ENCODE peak calls at places on chromosomes 3 and 15, in four cellular contexts. Q, X, B and T are unnamed samples.

GRCh38 chr3:60215952-60216351 is 1035.3 kb downstream of the FHIT start:
- DNase-seq in B (no peak), Q (no peak), X (no peak), T (no peak)

GRCh38 chr15:40844543-40844981 is 714 bp downstream of the SPINT1 start:
- DNase-seq in Q (no peak), B (no peak), X (no peak), T (no peak)

GRCh38 chr3:70849911-70850699 is 537.7 kb upstream of the MDFIC2 start:
- DNase-seq in B (peak; percentile 87), Q (peak; percentile 83), X (no peak), T (peak; percentile 6)

GRCh38 chr3:195044411-195044810 is 226.5 kb downstream of the XXYLT1 start:
- DNase-seq in B (no peak), X (no peak), Q (no peak), T (no peak)

GRCh38 chr15:50390549-50391264 is 33.5 kb upstream of the USP8 start:
- DNase-seq in B (no peak), Q (no peak), X (no peak), T (no peak)

GRCh38 chr15:38029741-38030140 is 95.3 kb downstream of the TMCO5A start:
- DNase-seq in B (no peak), X (no peak), Q (no peak), T (no peak)

GRCh38 chr3:42257007-42257406 is 9.0 kb downstream of the CCK start:
- DNase-seq in Q (no peak), X (peak; percentile 67), B (no peak), T (no peak)

GRCh38 chr15:61459785-61460707 is 230.9 kb upstream of the RORA start:
- DNase-seq in X (no peak), B (no peak), Q (no peak), T (no peak)

GRCh38 chr3:52483577-52484495 is 11.3 kb upstream of the STAB1 start:
- DNase-seq in B (peak; percentile 32), X (peak; percentile 27), Q (no peak), T (no peak)

GRCh38 chr15:93989611-93990010 is 241.8 kb upstream of the MCTP2 start:
- DNase-seq in Q (no peak), B (no peak), X (no peak), T (no peak)

GRCh38 chr15:75307778-75308390 is 25.2 kb downstream of the GOLGA6D start:
- DNase-seq in B (peak; percentile 15), Q (peak; percentile 5), X (no peak), T (no peak)

GRCh38 chr15:74222705-74223104 is 13.4 kb upstream of the CCDC33 start:
- DNase-seq in B (no peak), X (no peak), Q (no peak), T (no peak)

GRCh38 chr15:98671060-98672008 is 23.0 kb downstream of the IGF1R start:
- DNase-seq in B (peak; percentile 61), Q (peak; percentile 18), X (no peak), T (no peak)

GRCh38 chr3:4515896-4516295 is 22.7 kb downstream of the ITPR1 start:
- DNase-seq in B (no peak), X (no peak), Q (no peak), T (no peak)

GRCh38 chr3:122612706-122613105 is 35.3 kb downstream of the PARP15 start:
- DNase-seq in Q (no peak), B (no peak), X (no peak), T (no peak)

GRCh38 chr3:44414517-44415090 is 62.9 kb downstream of the ZNF445 start:
- DNase-seq in X (no peak), B (no peak), Q (no peak), T (no peak)

GRCh38 chr15:84789762-84790161 is 27.4 kb upstream of the ALPK3 start:
- DNase-seq in B (no peak), X (no peak), Q (no peak), T (no peak)

GRCh38 chr3:157693762-157694161 is 190.5 kb upstream of the VEPH1 start:
- DNase-seq in Q (no peak), B (no peak), X (no peak), T (no peak)

GRCh38 chr3:57706462-57706861 is 13.6 kb upstream of the DENND6A start:
- DNase-seq in X (peak; percentile 98), Q (peak; percentile 55), B (peak; percentile 86), T (peak; percentile 73)

GRCh38 chr15:68335655-68336054 is 58.1 kb downstream of the FEM1B start:
- DNase-seq in B (no peak), X (no peak), Q (no peak), T (no peak)

GRCh38 chr3:100082108-100082642 is 32.1 kb downstream of the FILIP1L start:
- DNase-seq in B (no peak), X (no peak), Q (no peak), T (no peak)

GRCh38 chr3:10280177-10280529 is 12.6 kb downstream of the GHRL start:
- DNase-seq in X (no peak), B (no peak), Q (no peak), T (no peak)

GRCh38 chr15:71115567-71116351 is 488 bp downstream of the THSD4 start:
- DNase-seq in Q (peak; percentile 60), B (no peak), X (no peak), T (no peak)

GRCh38 chr3:113985526-113985925 is 37.7 kb downstream of the ZDHHC23 start:
- DNase-seq in X (no peak), Q (no peak), B (no peak), T (no peak)

GRCh38 chr3:150545419-150546225 is 674 bp downstream of the SERP1 start:
- DNase-seq in Q (no peak), B (peak; percentile 8), X (no peak), T (no peak)

GRCh38 chr3:18422972-18423371 is 2.2 kb downstream of the SATB1 start:
- DNase-seq in B (no peak), X (no peak), Q (no peak), T (no peak)

GRCh38 chr15:23857028-23857641 is 170.0 kb upstream of the NDN start:
- DNase-seq in B (no peak), Q (peak; percentile 14), X (no peak), T (no peak)

GRCh38 chr15:99253381-99254090 is 2.3 kb downstream of the LRRC28 start:
- DNase-seq in B (peak; percentile 84), Q (no peak), X (no peak), T (no peak)

GRCh38 chr3:94256888-94257813 is 194.3 kb downstream of the NSUN3 start:
- DNase-seq in Q (no peak), B (no peak), X (no peak), T (no peak)

GRCh38 chr15:69398541-69398940 is 15.6 kb upstream of the KIF23 start:
- DNase-seq in B (peak; percentile 66), X (no peak), Q (peak; percentile 32), T (no peak)

GRCh38 chr3:127420825-127421224 is 133.0 kb upstream of the PRR20G start:
- DNase-seq in X (no peak), B (no peak), Q (no peak), T (no peak)

GRCh38 chr3:194537732-194538247 is 51.0 kb upstream of the ATP13A3 start:
- DNase-seq in B (peak; percentile 67), X (peak; percentile 40), Q (peak; percentile 65), T (peak; percentile 92)

GRCh38 chr3:197711973-197712707 is 24.6 kb downstream of the RUBCN start:
- DNase-seq in B (peak; percentile 95), X (peak; percentile 91), Q (peak; percentile 94), T (peak; percentile 95)

GRCh38 chr15:82928711-82929110 is 23.8 kb downstream of the HOMER2 start:
- DNase-seq in X (no peak), B (no peak), Q (no peak), T (no peak)

GRCh38 chr3:17986393-17986816 is 244.0 kb upstream of the TBC1D5 start:
- DNase-seq in X (no peak), B (no peak), Q (no peak), T (no peak)

GRCh38 chr3:102163039-102163817 is 271.6 kb upstream of the ZPLD1 start:
- DNase-seq in X (no peak), B (peak; percentile 74), Q (peak; percentile 91), T (peak; percentile 73)